ENCODE peak calls at places on chromosomes 6 and 20, in four cellular contexts. One of them, this sample, is unnamed.
A peak's percentile ranks its signal among the peaks of the same experiment; 100 is the strongest.

GRCh38 chr6:1313364-1313754 is 1.5 kb downstream of the FOXQ1 start:
- DNase-seq in DND-41: no peak
- DNase-seq in fibroblast of lung: no peak
- DNase-seq in IMR-90: no peak
- DNase-seq in this sample: no peak

GRCh38 chr6:137853569-137854213 is 13.4 kb upstream of the TNFAIP3 start:
- DNase-seq in DND-41: no peak
- DNase-seq in IMR-90: peak; percentile 88
- DNase-seq in fibroblast of lung: peak; percentile 92
- DNase-seq in this sample: peak; percentile 91

GRCh38 chr6:17511084-17511483 is 89.0 kb upstream of the FAM8A1 start:
- DNase-seq in fibroblast of lung: no peak
- DNase-seq in DND-41: no peak
- DNase-seq in IMR-90: no peak
- DNase-seq in this sample: no peak

GRCh38 chr20:19120569-19120968 is 91.9 kb upstream of the SLC24A3 start:
- DNase-seq in fibroblast of lung: no peak
- DNase-seq in IMR-90: no peak
- DNase-seq in DND-41: no peak
- DNase-seq in this sample: no peak

GRCh38 chr6:103273048-103273447 is 1586.7 kb downstream of the HACE1 start:
- DNase-seq in DND-41: no peak
- DNase-seq in fibroblast of lung: no peak
- DNase-seq in IMR-90: no peak
- DNase-seq in this sample: no peak

GRCh38 chr6:159061805-159062563 is 17.2 kb upstream of the TAGAP start:
- DNase-seq in IMR-90: no peak
- DNase-seq in DND-41: peak; percentile 53
- DNase-seq in fibroblast of lung: no peak
- DNase-seq in this sample: no peak

GRCh38 chr6:46184114-46184513 is 13.3 kb upstream of the ENPP5 start:
- DNase-seq in fibroblast of lung: peak; percentile 92
- DNase-seq in DND-41: no peak
- DNase-seq in IMR-90: peak; percentile 71
- DNase-seq in this sample: peak; percentile 91

GRCh38 chr6:21244897-21245470 is 348.6 kb upstream of the SOX4 start:
- DNase-seq in fibroblast of lung: no peak
- DNase-seq in IMR-90: no peak
- DNase-seq in DND-41: no peak
- DNase-seq in this sample: no peak

GRCh38 chr20:420721-421574 is 12.8 kb downstream of the RBCK1 start:
- DNase-seq in IMR-90: no peak
- DNase-seq in DND-41: no peak
- DNase-seq in fibroblast of lung: no peak
- DNase-seq in this sample: no peak

GRCh38 chr20:58408603-58409246 is 19.7 kb downstream of the VAPB start:
- DNase-seq in fibroblast of lung: no peak
- DNase-seq in IMR-90: no peak
- DNase-seq in DND-41: no peak
- DNase-seq in this sample: no peak

GRCh38 chr20:58405504-58406291 is 16.7 kb downstream of the VAPB start:
- DNase-seq in IMR-90: no peak
- DNase-seq in DND-41: no peak
- DNase-seq in fibroblast of lung: no peak
- DNase-seq in this sample: no peak

GRCh38 chr20:58406422-58407001 is 17.5 kb downstream of the VAPB start:
- DNase-seq in DND-41: no peak
- DNase-seq in IMR-90: peak; percentile 22
- DNase-seq in fibroblast of lung: peak; percentile 34
- DNase-seq in this sample: peak; percentile 24

GRCh38 chr20:58407201-58407873 is 18.3 kb downstream of the VAPB start:
- DNase-seq in fibroblast of lung: peak; percentile 39
- DNase-seq in IMR-90: peak; percentile 28
- DNase-seq in DND-41: no peak
- DNase-seq in this sample: peak; percentile 30

GRCh38 chr20:58407966-58408557 is 19.0 kb downstream of the VAPB start:
- DNase-seq in DND-41: no peak
- DNase-seq in fibroblast of lung: no peak
- DNase-seq in IMR-90: no peak
- DNase-seq in this sample: no peak
- H4K20me1 ChIP-seq in DND-41: peaks cover 60% of the 10 kb centered on the region
- H4K20me1 ChIP-seq in fibroblast of lung: peaks cover 3% of the 10 kb centered on the region
- H4K20me1 ChIP-seq in IMR-90: peaks cover 82% of the 10 kb centered on the region
- H4K20me1 ChIP-seq in this sample: peaks cover 83% of the 10 kb centered on the region

GRCh38 chr6:3414704-3415453 is 42.0 kb downstream of the SLC22A23 start:
- DNase-seq in fibroblast of lung: peak; percentile 90
- DNase-seq in IMR-90: peak; percentile 75
- DNase-seq in DND-41: peak; percentile 30
- DNase-seq in this sample: peak; percentile 86
- H3K4me3 ChIP-seq in fibroblast of lung: no peak overlapping the region
- H3K4me3 ChIP-seq in IMR-90: no peak overlapping the region
- H3K4me3 ChIP-seq in DND-41: no peak overlapping the region
- H3K4me3 ChIP-seq in this sample: no peak overlapping the region

DNA sequence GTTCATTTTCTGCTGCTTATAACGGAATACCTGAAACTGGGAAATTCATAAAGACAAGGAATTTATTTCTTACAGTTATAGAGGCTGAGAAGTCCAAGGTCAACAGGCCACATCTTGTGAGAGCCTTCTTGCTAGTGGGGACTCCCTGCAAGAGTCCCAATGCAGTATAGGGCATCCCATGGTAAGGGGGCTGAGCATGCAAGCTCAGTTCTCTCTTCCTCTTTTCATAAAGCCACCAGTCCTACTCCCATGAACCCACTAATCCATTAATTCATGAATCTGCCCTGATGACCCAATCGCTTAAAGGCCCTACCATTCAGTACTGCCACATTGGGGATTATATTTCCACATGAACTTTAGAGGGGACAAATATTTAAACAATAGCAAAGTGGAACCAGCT is 26.5 kb downstream of the CYB5R4 start:
- DNase-seq in fibroblast of lung: no peak
- DNase-seq in DND-41: no peak
- DNase-seq in IMR-90: no peak
- DNase-seq in this sample: no peak
- H4K20me1 ChIP-seq in fibroblast of lung: no peaks in the 10 kb centered on the region
- H4K20me1 ChIP-seq in DND-41: peaks cover 7% of the 10 kb centered on the region
- H4K20me1 ChIP-seq in IMR-90: no peaks in the 10 kb centered on the region
- H4K20me1 ChIP-seq in this sample: peaks cover 5% of the 10 kb centered on the region

DNA sequence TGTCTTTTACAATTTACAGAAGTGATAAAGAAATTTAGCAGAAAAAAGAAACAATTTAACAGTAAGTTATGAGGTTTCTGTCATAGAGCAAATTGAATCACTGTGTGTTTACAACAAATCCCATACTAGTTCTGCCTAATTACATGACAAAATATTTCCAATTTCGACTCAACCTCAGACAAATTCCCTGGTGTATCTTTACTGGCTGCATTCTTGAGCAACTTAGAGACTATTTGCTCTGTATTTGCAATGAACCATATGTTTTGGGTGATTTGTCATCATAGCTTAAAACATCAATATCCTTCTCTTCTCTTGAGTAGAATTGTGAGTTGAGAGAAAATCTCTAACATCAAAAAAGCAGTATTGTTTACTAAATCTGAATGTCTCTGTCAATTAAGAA is 128.7 kb downstream of the SIM1 start:
- DNase-seq in fibroblast of lung: no peak
- DNase-seq in IMR-90: no peak
- DNase-seq in DND-41: no peak
- DNase-seq in this sample: no peak
- H3K4me3 ChIP-seq in fibroblast of lung: no peak overlapping the region
- H3K4me3 ChIP-seq in IMR-90: no peak overlapping the region
- H3K4me3 ChIP-seq in DND-41: no peak overlapping the region
- H3K4me3 ChIP-seq in this sample: no peak overlapping the region

DNA sequence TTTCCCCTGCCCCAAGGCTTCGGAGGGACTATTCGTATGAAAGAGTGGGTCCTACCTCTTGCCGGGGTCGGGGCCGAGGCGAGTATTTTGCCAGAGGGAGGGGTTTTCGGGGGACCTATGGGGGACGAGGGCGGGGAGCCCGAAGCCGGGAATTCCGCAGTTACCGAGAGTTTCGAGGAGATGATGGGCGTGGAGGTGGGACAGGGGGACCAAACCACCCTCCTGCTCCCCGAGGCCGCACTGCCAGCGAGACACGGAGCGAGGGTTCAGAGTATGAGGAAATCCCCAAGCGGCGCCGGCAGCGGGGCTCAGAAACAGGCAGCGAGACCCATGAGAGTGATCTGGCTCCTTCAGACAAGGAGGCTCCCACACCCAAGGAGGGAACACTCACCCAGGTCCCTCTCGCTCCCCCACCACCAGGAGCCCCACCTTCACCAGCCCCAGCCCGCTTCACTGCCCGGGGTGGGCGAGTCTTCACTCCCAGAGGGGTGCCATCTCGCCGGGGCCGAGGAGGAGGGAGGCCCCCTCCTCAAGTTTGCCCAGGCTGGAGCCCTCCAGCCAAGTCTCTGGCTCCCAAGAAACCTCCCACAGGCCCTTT is 11.3 kb downstream of the PRRC2A start:
- DNase-seq in IMR-90: no peak
- DNase-seq in fibroblast of lung: no peak
- DNase-seq in DND-41: no peak
- DNase-seq in this sample: no peak
- H4K20me1 ChIP-seq in IMR-90: peaks cover 27% of the 10 kb centered on the region
- H4K20me1 ChIP-seq in fibroblast of lung: no peaks in the 10 kb centered on the region
- H4K20me1 ChIP-seq in DND-41: peaks cover 76% of the 10 kb centered on the region
- H4K20me1 ChIP-seq in this sample: peaks cover 96% of the 10 kb centered on the region

This sample was measured in astrocyte.